ENCODE peak calls at places on chromosomes 6 and 20, in five cellular contexts. X is HCT116, U is HepG2, H is GM12878, J is H1. Z is an unnamed sample.

GRCh38 chr6:33410711-33411631 is at the start of gene PHF1:
- DNase-seq in X (peak), U (no peak), H (no peak), J (no peak), Z (peak)

GRCh38 chr6:43727634-43728033 is 40.0 kb upstream of the MRPS18A start:
- DNase-seq in X (no peak), U (no peak), H (no peak), J (no peak), Z (no peak)

GRCh38 chr20:31260326-31260932 is 3.0 kb downstream of the DEFB115 start:
- DNase-seq in X (peak), U (peak), H (no peak), J (no peak), Z (peak)

GRCh38 chr20:3804254-3804751 is 8.2 kb downstream of the CDC25B start:
- DNase-seq in X (no peak), U (no peak), H (no peak), J (no peak), Z (no peak)

GRCh38 chr20:57801581-57801980 is 91.8 kb upstream of the PMEPA1 start:
- DNase-seq in X (no peak), U (no peak), H (no peak), J (no peak), Z (no peak)

GRCh38 chr6:158170656-158171081 is 2.5 kb downstream of the GTF2H5 start:
- DNase-seq in X (no peak), U (peak), H (no peak), J (no peak), Z (no peak)

GRCh38 chr20:34967421-34967820 is 11.8 kb downstream of the MYH7B start:
- DNase-seq in X (no peak), U (no peak), H (no peak), J (no peak), Z (no peak)

GRCh38 chr6:167683028-167683862 is 143.5 kb upstream of the AFDN start:
- DNase-seq in X (peak), U (peak), H (no peak), J (no peak), Z (no peak)

GRCh38 chr20:36355469-36356171 is 49.5 kb downstream of the DLGAP4 start:
- DNase-seq in X (peak), U (no peak), H (no peak), J (no peak), Z (no peak)

GRCh38 chr20:44500221-44500620 is 21.6 kb downstream of the SERINC3 start:
- DNase-seq in X (no peak), U (no peak), H (no peak), J (no peak), Z (no peak)

GRCh38 chr6:56292505-56293181 is 45.3 kb upstream of the COL21A1 start:
- DNase-seq in X (peak), U (peak), H (no peak), J (no peak), Z (peak)

GRCh38 chr6:141488466-141488865 is 644.3 kb upstream of the GJE1 start:
- DNase-seq in X (no peak), U (no peak), H (no peak), J (no peak), Z (no peak)

GRCh38 chr20:34907616-34908469 is 31.4 kb downstream of the ACSS2 start:
- DNase-seq in X (peak), U (peak), H (no peak), J (no peak), Z (peak)

GRCh38 chr6:104459543-104459942 is 400.2 kb downstream of the HACE1 start:
- DNase-seq in X (no peak), U (no peak), H (peak), J (no peak), Z (no peak)

GRCh38 chr20:32490942-32491763 is 94.0 kb downstream of the NOL4L start:
- DNase-seq in X (no peak), U (no peak), H (no peak), J (no peak), Z (no peak)

GRCh38 chr6:105135907-105136432 is 43.8 kb downstream of the POPDC3 start:
- DNase-seq in X (no peak), U (no peak), H (no peak), J (no peak), Z (no peak)

GRCh38 chr6:75402296-75402695 is 91.3 kb downstream of the FILIP1 start:
- DNase-seq in X (peak), U (no peak), H (no peak), J (no peak), Z (no peak)

GRCh38 chr20:10253750-10254149 is 35.1 kb downstream of the SNAP25 start:
- DNase-seq in X (no peak), U (no peak), H (no peak), J (no peak), Z (no peak)

GRCh38 chr6:167091149-167092107 is 31.5 kb upstream of the CCR6 start:
- DNase-seq in X (no peak), U (no peak), H (no peak), J (no peak), Z (no peak)

GRCh38 chr6:144922120-144922722 is 637.1 kb downstream of the UTRN start:
- DNase-seq in X (no peak), U (no peak), H (no peak), J (no peak), Z (no peak)

GRCh38 chr6:130615816-130616215 is 211.4 kb upstream of the SMLR1 start:
- DNase-seq in X (no peak), U (no peak), H (no peak), J (no peak), Z (no peak)

GRCh38 chr20:48800227-48800626 is 27.6 kb downstream of the PREX1 start:
- DNase-seq in X (no peak), U (no peak), H (no peak), J (no peak), Z (no peak)

GRCh38 chr6:4805553-4806307 is 29.5 kb downstream of the CDYL start:
- DNase-seq in X (peak), U (peak), H (no peak), J (no peak), Z (no peak)

GRCh38 chr6:139135578-139136545 is 982 bp downstream of the HECA start:
- DNase-seq in X (no peak), U (no peak), H (no peak), J (no peak), Z (peak)

GRCh38 chr20:1293641-1294379 is 27.7 kb downstream of the SNPH start:
- DNase-seq in X (no peak), U (no peak), H (no peak), J (no peak), Z (no peak)

GRCh38 chr20:9617940-9618339 is 103.5 kb downstream of the LAMP5 start:
- DNase-seq in X (peak), U (peak), H (no peak), J (no peak), Z (no peak)

GRCh38 chr6:79467716-79468115 is 69.5 kb downstream of the LCA5 start:
- DNase-seq in X (no peak), U (peak), H (no peak), J (no peak), Z (no peak)

GRCh38 chr6:53939830-53940229 is 145.0 kb downstream of the LRRC1 start:
- DNase-seq in X (no peak), U (no peak), H (no peak), J (no peak), Z (no peak)

GRCh38 chr6:27558028-27558724 is 85.3 kb upstream of the ZNF184 start:
- DNase-seq in X (no peak), U (no peak), H (no peak), J (no peak), Z (no peak)
- TF ChIP-seq EZH2 in X (no peak), U (no peak), H (no peak), J (no peak), Z (no peak)

GRCh38 chr6:46903175-46903574 is 18.6 kb downstream of the ADGRF5 start:
- DNase-seq in X (no peak), U (peak), H (no peak), J (no peak), Z (no peak)
- H2AFZ ChIP-seq in X (peak), U (no peak), H (no peak), J (no peak), Z (no peak)

GRCh38 chr6:15157479-15157878 is 88.4 kb upstream of the JARID2 start:
- DNase-seq in X (no peak), U (no peak), H (no peak), J (no peak), Z (no peak)

GRCh38 chr6:15158821-15159619 is 86.8 kb upstream of the JARID2 start:
- DNase-seq in X (no peak), U (no peak), H (no peak), J (no peak), Z (no peak)

GRCh38 chr6:15166121-15166520 is 79.7 kb upstream of the JARID2 start:
- DNase-seq in X (no peak), U (no peak), H (no peak), J (no peak), Z (no peak)

GRCh38 chr6:15160812-15161211 is 85.1 kb upstream of the JARID2 start:
- DNase-seq in X (no peak), U (no peak), H (no peak), J (no peak), Z (no peak)
- TF ChIP-seq ZNF274 in X (no peak), U (no peak), H (no peak), J (no peak), Z (no peak)

DNA sequence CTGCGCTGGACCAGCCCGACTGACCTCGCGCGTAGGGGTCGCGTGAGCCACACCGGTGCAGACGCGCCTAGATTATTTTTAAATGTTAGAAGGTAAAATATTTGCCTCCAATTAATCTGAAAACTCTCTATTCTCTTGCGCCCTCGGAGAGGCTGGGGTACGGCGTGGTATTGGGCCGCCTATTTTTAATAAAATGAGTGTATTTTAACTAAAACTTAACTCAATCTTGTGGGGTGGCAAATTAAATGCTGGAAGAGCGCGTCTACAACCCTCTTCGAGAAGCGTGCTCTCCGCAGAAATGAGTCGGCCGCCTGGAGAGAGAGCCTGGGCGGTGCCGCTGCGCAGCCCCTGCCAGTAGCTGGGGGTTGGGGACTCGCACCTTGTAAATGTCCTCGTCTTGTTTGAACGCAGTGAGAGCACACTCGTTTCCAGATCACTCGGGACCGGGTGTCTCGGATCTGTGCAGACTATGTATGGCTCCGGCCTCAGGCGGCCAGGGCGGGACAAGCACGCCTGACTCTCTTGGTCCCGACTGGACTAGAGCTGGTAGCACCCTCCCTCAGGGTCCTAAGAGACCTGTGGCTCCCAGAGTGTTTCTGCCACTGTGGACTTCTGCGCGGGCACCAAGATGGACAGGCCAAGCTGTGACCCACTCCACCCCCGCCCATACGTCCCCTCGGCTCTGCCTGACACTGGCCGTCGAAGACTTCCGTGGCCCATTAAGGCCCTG is 2.0 kb upstream of the MAFB start:
- DNase-seq in X (no peak), U (no peak), H (no peak), J (no peak), Z (no peak)
- TF ChIP-seq EZH2 in X (no peak), U (no peak), H (no peak), J (peak), Z (no peak)

GRCh38 chr6:3457710-3458605 is 1.1 kb upstream of the SLC22A23 start:
- DNase-seq in X (peak), U (peak), H (no peak), J (no peak), Z (peak)
- H2AFZ ChIP-seq in X (peak), U (no peak), H (no peak), J (peak), Z (peak)

DNA sequence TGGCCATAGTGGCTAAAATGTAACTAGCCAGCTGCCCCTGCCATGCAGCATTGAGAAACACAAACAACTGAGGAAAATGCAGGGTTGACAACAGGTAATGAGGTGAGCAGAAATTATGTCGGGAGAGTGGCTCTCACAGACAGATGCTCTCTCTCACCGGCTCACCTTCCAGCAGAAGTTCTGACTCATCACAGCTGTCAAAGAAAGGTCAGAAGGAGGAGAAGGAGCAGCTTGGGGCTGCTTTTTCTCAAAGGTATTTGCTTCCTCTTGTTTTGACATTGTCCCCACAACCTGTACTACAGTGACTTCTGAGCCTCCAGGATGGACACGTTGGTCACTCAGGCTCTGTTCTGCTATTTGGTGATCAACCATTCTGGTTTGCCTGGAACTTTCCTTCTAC is 190.5 kb upstream of the HEY2 start:
- DNase-seq in X (no peak), U (no peak), H (no peak), J (no peak), Z (no peak)
- TF ChIP-seq ZNF274 in X (no peak), U (no peak), H (no peak), J (no peak), Z (no peak)

DNA sequence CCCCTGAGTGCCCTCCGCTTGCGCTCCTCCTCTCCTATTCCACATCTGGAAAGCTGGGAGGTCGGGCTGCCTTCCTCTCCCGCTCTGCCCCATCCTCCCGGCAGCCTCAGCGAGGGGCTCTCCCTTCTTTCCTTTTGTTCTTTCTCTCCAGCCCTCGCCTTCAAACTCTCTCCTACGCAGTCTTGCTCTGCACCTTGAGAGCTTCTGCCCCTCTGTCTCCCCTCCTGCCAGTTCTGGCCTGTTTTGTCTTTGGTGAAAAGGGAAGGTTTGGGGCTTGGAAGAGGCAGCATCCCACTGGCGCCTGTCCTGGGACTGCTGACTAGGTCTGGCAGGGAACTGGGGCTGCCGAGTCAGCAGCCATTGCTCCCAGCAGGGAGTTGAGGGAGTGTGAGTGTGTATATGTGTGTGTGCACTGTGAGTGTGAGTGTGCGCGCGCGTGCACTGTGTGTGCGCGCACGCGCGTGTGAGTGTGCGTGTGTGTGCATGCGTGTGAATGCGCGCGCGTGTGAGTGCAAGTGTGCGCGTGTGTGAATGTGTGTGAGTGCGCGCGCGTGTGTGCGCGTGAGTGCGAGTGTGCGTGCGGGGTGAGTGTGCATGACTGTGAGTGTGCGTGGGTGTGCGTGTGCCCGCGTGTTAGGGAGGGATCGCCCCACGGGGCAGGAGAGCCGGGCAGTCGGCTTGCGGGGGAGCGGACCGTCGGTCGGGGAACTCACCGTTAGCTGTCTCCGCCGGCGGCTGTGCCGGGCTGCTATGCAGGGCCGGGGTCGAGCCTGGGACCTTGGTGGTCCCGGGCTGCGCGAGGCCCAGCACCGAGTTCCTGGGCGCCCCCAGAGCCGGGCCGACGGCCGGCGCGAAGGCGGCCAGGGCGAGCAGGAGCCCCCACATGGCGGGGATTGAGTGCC is 488 bp downstream of the CPXM1 start:
- DNase-seq in X (no peak), U (no peak), H (no peak), J (no peak), Z (no peak)
- TF ChIP-seq EZH2 in X (no peak), U (peak), H (no peak), J (no peak), Z (no peak)

DNA sequence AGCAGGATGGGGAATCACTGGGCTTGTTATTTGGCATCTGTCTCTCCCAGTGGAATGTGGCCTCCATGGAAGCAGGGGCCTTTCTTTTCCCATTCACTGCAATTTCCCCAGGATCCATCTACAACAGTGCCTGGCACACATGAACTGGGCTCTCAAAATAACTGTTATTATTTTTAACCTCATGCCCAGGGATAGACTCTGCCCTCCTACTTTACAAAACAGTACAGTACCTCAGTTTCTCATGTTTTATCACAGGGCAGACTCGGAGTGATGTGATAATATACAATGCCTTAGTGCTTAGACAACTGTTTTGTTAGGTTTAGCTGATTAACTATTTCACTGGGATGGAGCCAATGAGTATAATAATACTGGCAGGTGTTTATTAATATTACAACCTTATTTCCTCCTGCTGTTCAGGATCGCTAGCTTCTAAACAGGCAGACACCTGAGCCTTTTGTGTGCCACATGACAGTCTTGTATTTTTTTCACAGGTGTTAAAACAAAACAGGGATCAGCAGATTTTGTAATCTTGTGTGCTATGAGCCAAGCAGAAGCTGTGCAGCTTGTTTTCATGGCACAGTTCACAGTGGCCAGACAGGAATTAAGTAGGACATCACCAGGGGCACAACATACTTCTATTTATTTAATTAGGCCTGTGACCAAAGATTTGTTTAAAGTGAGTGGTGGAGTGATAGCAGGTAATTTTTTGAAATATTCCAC is 157.7 kb upstream of the EYA4 start:
- DNase-seq in X (no peak), U (no peak), H (no peak), J (no peak), Z (no peak)
- H2AFZ ChIP-seq in X (no peak), U (no peak), H (no peak), J (no peak), Z (no peak)

GRCh38 chr20:56733967-56734366 is 104.9 kb downstream of the TFAP2C start:
- DNase-seq in X (no peak), U (no peak), H (no peak), J (no peak), Z (no peak)

GRCh38 chr20:56731041-56731440 is 101.9 kb downstream of the TFAP2C start:
- DNase-seq in X (no peak), U (no peak), H (no peak), J (no peak), Z (no peak)

GRCh38 chr20:56736285-56736857 is 107.3 kb downstream of the TFAP2C start:
- DNase-seq in X (no peak), U (no peak), H (no peak), J (peak), Z (no peak)

GRCh38 chr20:56731496-56731895 is 102.4 kb downstream of the TFAP2C start:
- DNase-seq in X (no peak), U (no peak), H (no peak), J (no peak), Z (no peak)

GRCh38 chr20:56735087-56735642 is 106.1 kb downstream of the TFAP2C start:
- DNase-seq in X (no peak), U (no peak), H (no peak), J (no peak), Z (no peak)
- TF ChIP-seq ZNF274 in X (no peak), U (no peak), H (no peak), J (no peak), Z (no peak)